ENCODE peak calls at places on chromosomes 4 and X, in four cellular contexts. Q is PC-3, D is OCI-LY7, J is GM12865. N is an unnamed sample.

GRCh38 chrX:153944140-153944799 is at the start of gene RENBP:
- DNase-seq in Q (no peak), D (peak; percentile 46), J (no peak), N (no peak)

GRCh38 chr4:34009951-34010350 is 2234.4 kb downstream of the ARAP2 start:
- DNase-seq in J (no peak), D (no peak), Q (no peak), N (no peak)

GRCh38 chr4:15040916-15041463 is 38.7 kb downstream of the CPEB2 start:
- DNase-seq in J (no peak), D (no peak), Q (no peak), N (no peak)

GRCh38 chrX:46913710-46914109 is 1.5 kb downstream of the JADE3 start:
- DNase-seq in Q (peak; percentile 45), J (peak; percentile 21), D (no peak), N (no peak)

GRCh38 chr4:170400346-170400745 is 310.6 kb upstream of the AADAT start:
- DNase-seq in D (no peak), J (no peak), Q (peak; percentile 19), N (no peak)

GRCh38 chrX:68646421-68646820 is 1.0 kb upstream of the STARD8 start:
- DNase-seq in J (no peak), Q (no peak), D (no peak), N (no peak)

GRCh38 chrX:9586992-9587392 is 122.1 kb downstream of the TBL1X start:
- DNase-seq in J (no peak), Q (no peak), D (no peak), N (no peak)

GRCh38 chrX:12946406-12946805 is 28.5 kb upstream of the TMSB4X start:
- DNase-seq in D (no peak), J (no peak), Q (no peak), N (no peak)

GRCh38 chr4:172830295-172830764 is 338.3 kb upstream of the GALNT7 start:
- DNase-seq in Q (peak; percentile 62), J (peak; percentile 3), D (peak; percentile 43), N (no peak)

GRCh38 chr4:92618968-92619367 is 315.2 kb downstream of the GRID2 start:
- DNase-seq in J (no peak), D (no peak), Q (peak; percentile 55), N (no peak)

GRCh38 chrX:53682885-53683555 is 3.5 kb downstream of the HUWE1 start:
- DNase-seq in D (peak; percentile 65), Q (peak; percentile 43), J (peak; percentile 61), N (peak; percentile 6)

GRCh38 chr4:76733380-76733779 is 164.6 kb downstream of the SOWAHB start:
- DNase-seq in D (no peak), J (peak; percentile 33), Q (peak; percentile 70), N (peak; percentile 47)

GRCh38 chrX:30979271-30979670 is 90.2 kb upstream of the TAB3 start:
- DNase-seq in D (no peak), Q (no peak), J (no peak), N (no peak)

GRCh38 chr4:52850406-52851119 is 11.6 kb upstream of the RASL11B start:
- DNase-seq in J (no peak), Q (no peak), D (no peak), N (no peak)

GRCh38 chr4:127580300-127580699 is 52.5 kb upstream of the INTU start:
- DNase-seq in D (no peak), J (no peak), Q (no peak), N (no peak)

GRCh38 chr4:161663844-161664243 is 500.0 kb downstream of the FSTL5 start:
- DNase-seq in Q (no peak), J (no peak), D (no peak), N (no peak)